ENCODE peak calls at places on chromosomes 5 and 9, in seven cellular contexts. One of them, this sample, is unnamed.
A peak's percentile ranks its signal among the peaks of the same experiment; 100 is the strongest.

GRCh38 chr9:18490591-18491370 is 16.8 kb downstream of the ADAMTSL1 start:
- DNase-seq in adrenal gland: no peak
- DNase-seq in right atrium auricular region: no peak
- DNase-seq in kidney: peak; percentile 32
- DNase-seq in psoas muscle: no peak
- DNase-seq in heart left ventricle: no peak
- DNase-seq in AG10803: peak; percentile 100
- DNase-seq in this sample: no peak

GRCh38 chr5:13909271-13909670 is 35.2 kb downstream of the DNAH5 start:
- DNase-seq in adrenal gland: no peak
- DNase-seq in right atrium auricular region: no peak
- DNase-seq in kidney: no peak
- DNase-seq in psoas muscle: no peak
- DNase-seq in heart left ventricle: no peak
- DNase-seq in AG10803: no peak
- DNase-seq in this sample: no peak

GRCh38 chr5:13745508-13745907 is 199.0 kb downstream of the DNAH5 start:
- DNase-seq in adrenal gland: no peak
- DNase-seq in right atrium auricular region: no peak
- DNase-seq in kidney: no peak
- DNase-seq in psoas muscle: no peak
- DNase-seq in heart left ventricle: no peak
- DNase-seq in AG10803: peak; percentile 60
- DNase-seq in this sample: no peak

GRCh38 chr5:173670791-173671120 is 54.3 kb upstream of the BOD1 start:
- DNase-seq in adrenal gland: no peak
- DNase-seq in right atrium auricular region: no peak
- DNase-seq in kidney: no peak
- DNase-seq in psoas muscle: no peak
- DNase-seq in heart left ventricle: no peak
- DNase-seq in AG10803: no peak
- DNase-seq in this sample: no peak

GRCh38 chr9:93184439-93185221 is 691 bp downstream of the WNK2 start:
- DNase-seq in adrenal gland: no peak
- DNase-seq in right atrium auricular region: no peak
- DNase-seq in kidney: no peak
- DNase-seq in psoas muscle: no peak
- DNase-seq in heart left ventricle: peak; percentile 66
- DNase-seq in AG10803: no peak
- DNase-seq in this sample: peak; percentile 25

GRCh38 chr5:107805166-107805565 is 134.4 kb upstream of the EFNA5 start:
- DNase-seq in adrenal gland: no peak
- DNase-seq in right atrium auricular region: no peak
- DNase-seq in kidney: no peak
- DNase-seq in psoas muscle: no peak
- DNase-seq in heart left ventricle: no peak
- DNase-seq in AG10803: no peak
- DNase-seq in this sample: no peak

GRCh38 chr9:95499847-95500246 is 16.9 kb downstream of the PTCH1 start:
- DNase-seq in adrenal gland: no peak
- DNase-seq in right atrium auricular region: no peak
- DNase-seq in kidney: no peak
- DNase-seq in psoas muscle: no peak
- DNase-seq in heart left ventricle: no peak
- DNase-seq in AG10803: no peak
- DNase-seq in this sample: no peak

GRCh38 chr5:43363445-43364152 is 48.6 kb downstream of the CCL28 start:
- DNase-seq in adrenal gland: no peak
- DNase-seq in right atrium auricular region: no peak
- DNase-seq in kidney: no peak
- DNase-seq in psoas muscle: no peak
- DNase-seq in heart left ventricle: no peak
- DNase-seq in AG10803: no peak
- DNase-seq in this sample: no peak

GRCh38 chr9:71515103-71515502 is 253.2 kb downstream of the CEMIP2 start:
- DNase-seq in adrenal gland: no peak
- DNase-seq in right atrium auricular region: no peak
- DNase-seq in kidney: no peak
- DNase-seq in psoas muscle: no peak
- DNase-seq in heart left ventricle: no peak
- DNase-seq in AG10803: no peak
- DNase-seq in this sample: no peak

GRCh38 chr9:33416996-33417395 is 14.6 kb upstream of the AQP7 start:
- DNase-seq in adrenal gland: no peak
- DNase-seq in right atrium auricular region: no peak
- DNase-seq in kidney: no peak
- DNase-seq in psoas muscle: no peak
- DNase-seq in heart left ventricle: no peak
- DNase-seq in AG10803: no peak
- DNase-seq in this sample: no peak

GRCh38 chr9:95327239-95327865 is 9.8 kb upstream of the FANCC start:
- DNase-seq in adrenal gland: no peak
- DNase-seq in right atrium auricular region: no peak
- DNase-seq in kidney: no peak
- DNase-seq in psoas muscle: no peak
- DNase-seq in heart left ventricle: no peak
- DNase-seq in AG10803: no peak
- DNase-seq in this sample: no peak

GRCh38 chr9:38000332-38000731 is 68.7 kb downstream of the SHB start:
- DNase-seq in adrenal gland: no peak
- DNase-seq in right atrium auricular region: no peak
- DNase-seq in kidney: peak; percentile 35
- DNase-seq in psoas muscle: no peak
- DNase-seq in heart left ventricle: no peak
- DNase-seq in AG10803: no peak
- DNase-seq in this sample: no peak
- TF ChIP-seq CTCF in adrenal gland: no peak
- TF ChIP-seq CTCF in right atrium auricular region: no peak
- TF ChIP-seq CTCF in kidney: no peak
- TF ChIP-seq CTCF in psoas muscle: no peak
- TF ChIP-seq CTCF in heart left ventricle: no peak
- TF ChIP-seq CTCF in AG10803: no peak
- TF ChIP-seq CTCF in this sample: no peak

GRCh38 chr5:56480305-56481146 is 247.4 kb upstream of the ANKRD55 start:
- DNase-seq in adrenal gland: peak; percentile 80
- DNase-seq in right atrium auricular region: peak; percentile 67
- DNase-seq in kidney: peak; percentile 91
- DNase-seq in psoas muscle: peak; percentile 76
- DNase-seq in heart left ventricle: peak; percentile 85
- DNase-seq in AG10803: peak; percentile 44
- DNase-seq in this sample: peak; percentile 54

GRCh38 chr5:56479126-56479525 is 246.0 kb upstream of the ANKRD55 start:
- DNase-seq in adrenal gland: no peak
- DNase-seq in right atrium auricular region: no peak
- DNase-seq in kidney: no peak
- DNase-seq in psoas muscle: no peak
- DNase-seq in heart left ventricle: no peak
- DNase-seq in AG10803: no peak
- DNase-seq in this sample: no peak

GRCh38 chr5:56479701-56480304 is 246.7 kb upstream of the ANKRD55 start:
- DNase-seq in adrenal gland: peak; percentile 28
- DNase-seq in right atrium auricular region: no peak
- DNase-seq in kidney: no peak
- DNase-seq in psoas muscle: no peak
- DNase-seq in heart left ventricle: no peak
- DNase-seq in AG10803: no peak
- DNase-seq in this sample: peak; percentile 44

GRCh38 chr5:56481998-56482698 is 249.0 kb upstream of the ANKRD55 start:
- DNase-seq in adrenal gland: no peak
- DNase-seq in right atrium auricular region: no peak
- DNase-seq in kidney: no peak
- DNase-seq in psoas muscle: no peak
- DNase-seq in heart left ventricle: no peak
- DNase-seq in AG10803: no peak
- DNase-seq in this sample: peak; percentile 54

DNA sequence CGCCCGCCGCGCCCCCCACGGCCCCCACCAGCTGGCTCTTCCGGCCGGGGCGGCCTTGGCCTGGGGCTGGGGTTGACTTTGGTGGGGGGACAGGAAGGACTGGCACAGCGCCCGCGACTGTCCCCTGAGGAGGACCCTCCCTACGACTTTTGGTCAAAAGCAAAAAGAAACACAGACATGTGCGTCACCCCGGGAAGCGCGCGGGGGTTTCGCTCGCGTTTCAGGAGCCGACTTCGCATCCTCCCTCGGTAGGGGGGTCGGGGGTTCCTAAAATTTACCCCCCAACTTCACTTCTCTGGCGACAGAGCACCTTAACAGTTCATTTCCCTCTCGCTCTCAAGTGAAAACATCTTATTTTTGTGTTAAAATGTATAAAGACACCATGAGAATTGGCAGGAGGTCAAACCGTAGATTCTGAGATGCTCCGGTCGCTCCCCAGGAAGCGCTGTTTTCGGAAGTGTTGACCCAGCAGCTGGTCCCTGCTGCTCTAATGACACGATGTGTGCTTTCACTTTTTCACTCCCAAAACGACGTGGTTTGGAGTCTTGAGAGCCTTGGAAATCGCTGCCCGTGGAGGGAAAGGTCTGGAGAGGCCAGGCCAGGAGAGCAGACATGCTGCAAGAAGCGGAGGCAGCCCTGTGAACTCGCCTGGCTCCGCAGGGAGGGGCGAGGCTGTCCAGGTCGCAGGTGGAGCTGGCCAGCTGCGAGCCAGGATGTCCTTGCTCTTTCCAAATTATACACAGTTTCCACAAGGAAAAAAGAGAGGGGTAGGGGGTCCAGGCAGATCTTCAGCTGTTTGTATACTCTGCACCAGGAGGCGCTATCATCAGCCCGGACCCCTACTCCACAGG is 248.2 kb upstream of the ANKRD55 start:
- DNase-seq in adrenal gland: peak; percentile 56
- DNase-seq in right atrium auricular region: peak; percentile 64
- DNase-seq in kidney: peak; percentile 80
- DNase-seq in psoas muscle: peak; percentile 74
- DNase-seq in heart left ventricle: peak; percentile 83
- DNase-seq in AG10803: peak; percentile 24
- DNase-seq in this sample: peak; percentile 74
- TF ChIP-seq CTCF in adrenal gland: peak; percentile 36
- TF ChIP-seq CTCF in right atrium auricular region: no peak
- TF ChIP-seq CTCF in kidney: no peak
- TF ChIP-seq CTCF in psoas muscle: no peak
- TF ChIP-seq CTCF in heart left ventricle: peak; percentile 52
- TF ChIP-seq CTCF in AG10803: peak; percentile 36
- TF ChIP-seq CTCF in this sample: peak; percentile 52

DNA sequence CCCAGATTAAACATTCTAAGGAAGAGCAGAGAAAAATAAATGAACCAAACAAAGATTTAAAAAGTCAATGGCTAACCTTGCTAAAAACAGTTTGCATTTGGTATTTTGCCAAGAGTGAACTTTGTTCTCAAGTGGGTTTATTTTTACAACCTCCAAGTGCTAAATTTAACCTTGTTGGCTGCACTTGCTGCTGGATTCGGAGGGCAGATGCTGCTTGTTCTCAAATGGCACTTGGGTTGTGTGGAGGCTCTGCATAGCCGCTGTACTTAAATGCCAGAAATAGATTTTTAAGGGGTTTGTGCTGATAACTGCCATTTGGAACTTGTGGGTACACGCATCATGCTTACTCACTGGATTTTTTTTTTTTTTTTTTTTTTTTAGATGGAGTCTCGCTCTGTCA is 13.3 kb upstream of the SPATA24 start:
- DNase-seq in adrenal gland: no peak
- DNase-seq in right atrium auricular region: no peak
- DNase-seq in kidney: no peak
- DNase-seq in psoas muscle: peak; percentile 60
- DNase-seq in heart left ventricle: no peak
- DNase-seq in AG10803: no peak
- DNase-seq in this sample: no peak
- TF ChIP-seq CTCF in adrenal gland: no peak
- TF ChIP-seq CTCF in right atrium auricular region: no peak
- TF ChIP-seq CTCF in kidney: no peak
- TF ChIP-seq CTCF in psoas muscle: no peak
- TF ChIP-seq CTCF in heart left ventricle: no peak
- TF ChIP-seq CTCF in AG10803: no peak
- TF ChIP-seq CTCF in this sample: no peak

GRCh38 chr5:424259-425110 is 18.5 kb upstream of the EXOC3 start:
- DNase-seq in adrenal gland: no peak
- DNase-seq in right atrium auricular region: no peak
- DNase-seq in kidney: peak; percentile 57
- DNase-seq in psoas muscle: peak; percentile 30
- DNase-seq in heart left ventricle: peak; percentile 47
- DNase-seq in AG10803: peak; percentile 52
- DNase-seq in this sample: peak; percentile 30

GRCh38 chr5:427415-428087 is 15.4 kb upstream of the EXOC3 start:
- DNase-seq in adrenal gland: no peak
- DNase-seq in right atrium auricular region: no peak
- DNase-seq in kidney: peak; percentile 49
- DNase-seq in psoas muscle: peak; percentile 36
- DNase-seq in heart left ventricle: peak; percentile 51
- DNase-seq in AG10803: no peak
- DNase-seq in this sample: no peak

GRCh38 chr5:426392-426976 is 16.5 kb upstream of the EXOC3 start:
- DNase-seq in adrenal gland: no peak
- DNase-seq in right atrium auricular region: no peak
- DNase-seq in kidney: no peak
- DNase-seq in psoas muscle: no peak
- DNase-seq in heart left ventricle: no peak
- DNase-seq in AG10803: no peak
- DNase-seq in this sample: no peak

GRCh38 chr5:423626-424258 is 19.2 kb upstream of the EXOC3 start:
- DNase-seq in adrenal gland: no peak
- DNase-seq in right atrium auricular region: no peak
- DNase-seq in kidney: peak; percentile 59
- DNase-seq in psoas muscle: peak; percentile 34
- DNase-seq in heart left ventricle: peak; percentile 54
- DNase-seq in AG10803: no peak
- DNase-seq in this sample: no peak

DNA sequence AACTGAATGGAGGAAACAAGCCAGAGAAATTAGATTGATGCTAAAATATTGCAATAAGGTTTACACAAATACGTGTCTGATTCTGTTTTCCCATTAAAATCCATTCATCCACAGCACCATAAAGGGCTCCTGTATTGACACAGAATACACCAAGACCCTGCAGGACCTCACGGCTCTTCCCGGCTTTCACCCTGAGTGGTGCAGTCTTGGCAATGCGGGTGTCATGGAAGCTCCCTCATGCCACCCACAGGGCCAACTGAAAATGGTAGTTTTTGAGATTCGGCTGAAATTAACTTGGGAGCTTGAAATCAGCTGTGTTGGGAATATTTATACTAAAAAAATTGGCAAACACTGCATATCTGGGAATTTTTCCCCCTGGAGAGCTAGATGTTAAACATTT is 17.3 kb upstream of the EXOC3 start:
- DNase-seq in adrenal gland: peak; percentile 45
- DNase-seq in right atrium auricular region: no peak
- DNase-seq in kidney: no peak
- DNase-seq in psoas muscle: peak; percentile 4
- DNase-seq in heart left ventricle: peak; percentile 22
- DNase-seq in AG10803: no peak
- DNase-seq in this sample: no peak
- TF ChIP-seq CTCF in adrenal gland: no peak
- TF ChIP-seq CTCF in right atrium auricular region: no peak
- TF ChIP-seq CTCF in kidney: no peak
- TF ChIP-seq CTCF in psoas muscle: no peak
- TF ChIP-seq CTCF in heart left ventricle: no peak
- TF ChIP-seq CTCF in AG10803: peak; percentile 30
- TF ChIP-seq CTCF in this sample: no peak

GRCh38 chr5:72412283-72413055 is 92.3 kb downstream of the PTCD2 start:
- DNase-seq in adrenal gland: no peak
- DNase-seq in right atrium auricular region: no peak
- DNase-seq in kidney: no peak
- DNase-seq in psoas muscle: no peak
- DNase-seq in heart left ventricle: no peak
- DNase-seq in AG10803: peak; percentile 89
- DNase-seq in this sample: no peak
- TF ChIP-seq CTCF in adrenal gland: no peak
- TF ChIP-seq CTCF in right atrium auricular region: no peak
- TF ChIP-seq CTCF in kidney: no peak
- TF ChIP-seq CTCF in psoas muscle: no peak
- TF ChIP-seq CTCF in heart left ventricle: no peak
- TF ChIP-seq CTCF in AG10803: peak; percentile 83
- TF ChIP-seq CTCF in this sample: no peak